ENCODE peak calls at places on chromosome 12, in ten cellular contexts. One of them, this sample, is unnamed.

GRCh38 chr12:57229634-57230380 is at the start of gene SHMT2:
- DNase-seq in left ventricle myocardium inferior: peak
- DNase-seq in astrocyte of the cerebellum: peak
- DNase-seq in GM06990: peak
- DNase-seq in mucosa of descending colon: peak
- DNase-seq in mammary epithelial cell: peak
- DNase-seq in ovary: peak
- DNase-seq in WERI-Rb-1: peak
- DNase-seq in GM23338: peak
- DNase-seq in AG04449: peak
- DNase-seq in this sample: peak

GRCh38 chr12:54213084-54213483 is 24.3 kb upstream of the SMUG1 start:
- DNase-seq in left ventricle myocardium inferior: no peak
- DNase-seq in astrocyte of the cerebellum: no peak
- DNase-seq in GM06990: no peak
- DNase-seq in mucosa of descending colon: no peak
- DNase-seq in mammary epithelial cell: no peak
- DNase-seq in ovary: no peak
- DNase-seq in WERI-Rb-1: no peak
- DNase-seq in GM23338: peak
- DNase-seq in AG04449: no peak
- DNase-seq in this sample: no peak

GRCh38 chr12:71282020-71282419 is 124.2 kb upstream of the TSPAN8 start:
- DNase-seq in left ventricle myocardium inferior: no peak
- DNase-seq in astrocyte of the cerebellum: no peak
- DNase-seq in GM06990: no peak
- DNase-seq in mucosa of descending colon: no peak
- DNase-seq in mammary epithelial cell: no peak
- DNase-seq in ovary: no peak
- DNase-seq in WERI-Rb-1: no peak
- DNase-seq in GM23338: peak
- DNase-seq in AG04449: no peak
- DNase-seq in this sample: no peak

GRCh38 chr12:10182662-10183061 is 3.8 kb downstream of the TMEM52B start:
- DNase-seq in left ventricle myocardium inferior: no peak
- DNase-seq in astrocyte of the cerebellum: no peak
- DNase-seq in GM06990: no peak
- DNase-seq in mucosa of descending colon: no peak
- DNase-seq in mammary epithelial cell: peak
- DNase-seq in ovary: no peak
- DNase-seq in WERI-Rb-1: no peak
- DNase-seq in GM23338: no peak
- DNase-seq in AG04449: peak
- DNase-seq in this sample: peak

GRCh38 chr12:40691913-40692616 is at the start of gene CNTN1:
- DNase-seq in left ventricle myocardium inferior: peak
- DNase-seq in astrocyte of the cerebellum: peak
- DNase-seq in GM06990: peak
- DNase-seq in mucosa of descending colon: peak
- DNase-seq in mammary epithelial cell: peak
- DNase-seq in ovary: peak
- DNase-seq in WERI-Rb-1: peak
- DNase-seq in GM23338: peak
- DNase-seq in AG04449: no peak
- DNase-seq in this sample: peak

GRCh38 chr12:52243774-52244614 is 11.0 kb downstream of the KRT7 start:
- DNase-seq in left ventricle myocardium inferior: peak
- DNase-seq in astrocyte of the cerebellum: peak
- DNase-seq in GM06990: peak
- DNase-seq in mucosa of descending colon: peak
- DNase-seq in mammary epithelial cell: peak
- DNase-seq in ovary: peak
- DNase-seq in WERI-Rb-1: no peak
- DNase-seq in GM23338: no peak
- DNase-seq in AG04449: peak
- DNase-seq in this sample: peak

GRCh38 chr12:74538491-74539258 is 1.0 kb downstream of the ATXN7L3B start:
- DNase-seq in left ventricle myocardium inferior: no peak
- DNase-seq in astrocyte of the cerebellum: no peak
- DNase-seq in GM06990: no peak
- DNase-seq in mucosa of descending colon: no peak
- DNase-seq in mammary epithelial cell: peak
- DNase-seq in ovary: no peak
- DNase-seq in WERI-Rb-1: no peak
- DNase-seq in GM23338: no peak
- DNase-seq in AG04449: no peak
- DNase-seq in this sample: no peak

GRCh38 chr12:64083285-64084210 is 138.5 kb downstream of the KICS2 start:
- DNase-seq in left ventricle myocardium inferior: peak
- DNase-seq in astrocyte of the cerebellum: peak
- DNase-seq in GM06990: no peak
- DNase-seq in mucosa of descending colon: peak
- DNase-seq in mammary epithelial cell: peak
- DNase-seq in ovary: peak
- DNase-seq in WERI-Rb-1: no peak
- DNase-seq in GM23338: no peak
- DNase-seq in AG04449: peak
- DNase-seq in this sample: peak

GRCh38 chr12:53653595-53653994 is 22.3 kb downstream of the ATP5MC2 start:
- DNase-seq in left ventricle myocardium inferior: no peak
- DNase-seq in astrocyte of the cerebellum: no peak
- DNase-seq in GM06990: no peak
- DNase-seq in mucosa of descending colon: no peak
- DNase-seq in mammary epithelial cell: no peak
- DNase-seq in ovary: no peak
- DNase-seq in WERI-Rb-1: no peak
- DNase-seq in GM23338: no peak
- DNase-seq in AG04449: no peak
- DNase-seq in this sample: no peak

GRCh38 chr12:106924458-106924857 is 31.2 kb upstream of the TMEM263 start:
- DNase-seq in left ventricle myocardium inferior: no peak
- DNase-seq in astrocyte of the cerebellum: no peak
- DNase-seq in GM06990: no peak
- DNase-seq in mucosa of descending colon: no peak
- DNase-seq in mammary epithelial cell: no peak
- DNase-seq in ovary: no peak
- DNase-seq in WERI-Rb-1: no peak
- DNase-seq in GM23338: no peak
- DNase-seq in AG04449: no peak
- DNase-seq in this sample: peak

GRCh38 chr12:98635657-98636323 is 8.8 kb downstream of the IKBIP start:
- DNase-seq in left ventricle myocardium inferior: no peak
- DNase-seq in astrocyte of the cerebellum: peak
- DNase-seq in GM06990: peak
- DNase-seq in mucosa of descending colon: no peak
- DNase-seq in mammary epithelial cell: peak
- DNase-seq in ovary: no peak
- DNase-seq in WERI-Rb-1: no peak
- DNase-seq in GM23338: peak
- DNase-seq in AG04449: no peak
- DNase-seq in this sample: peak

GRCh38 chr12:118436002-118436724 is 59.8 kb downstream of the SUDS3 start:
- DNase-seq in left ventricle myocardium inferior: no peak
- DNase-seq in astrocyte of the cerebellum: no peak
- DNase-seq in GM06990: no peak
- DNase-seq in mucosa of descending colon: no peak
- DNase-seq in mammary epithelial cell: no peak
- DNase-seq in ovary: no peak
- DNase-seq in WERI-Rb-1: peak
- DNase-seq in GM23338: peak
- DNase-seq in AG04449: no peak
- DNase-seq in this sample: no peak

GRCh38 chr12:103314786-103315185 is 181.0 kb downstream of the C12orf42 start:
- DNase-seq in left ventricle myocardium inferior: no peak
- DNase-seq in astrocyte of the cerebellum: no peak
- DNase-seq in GM06990: no peak
- DNase-seq in mucosa of descending colon: no peak
- DNase-seq in mammary epithelial cell: no peak
- DNase-seq in ovary: no peak
- DNase-seq in WERI-Rb-1: no peak
- DNase-seq in GM23338: no peak
- DNase-seq in AG04449: no peak
- DNase-seq in this sample: no peak

DNA sequence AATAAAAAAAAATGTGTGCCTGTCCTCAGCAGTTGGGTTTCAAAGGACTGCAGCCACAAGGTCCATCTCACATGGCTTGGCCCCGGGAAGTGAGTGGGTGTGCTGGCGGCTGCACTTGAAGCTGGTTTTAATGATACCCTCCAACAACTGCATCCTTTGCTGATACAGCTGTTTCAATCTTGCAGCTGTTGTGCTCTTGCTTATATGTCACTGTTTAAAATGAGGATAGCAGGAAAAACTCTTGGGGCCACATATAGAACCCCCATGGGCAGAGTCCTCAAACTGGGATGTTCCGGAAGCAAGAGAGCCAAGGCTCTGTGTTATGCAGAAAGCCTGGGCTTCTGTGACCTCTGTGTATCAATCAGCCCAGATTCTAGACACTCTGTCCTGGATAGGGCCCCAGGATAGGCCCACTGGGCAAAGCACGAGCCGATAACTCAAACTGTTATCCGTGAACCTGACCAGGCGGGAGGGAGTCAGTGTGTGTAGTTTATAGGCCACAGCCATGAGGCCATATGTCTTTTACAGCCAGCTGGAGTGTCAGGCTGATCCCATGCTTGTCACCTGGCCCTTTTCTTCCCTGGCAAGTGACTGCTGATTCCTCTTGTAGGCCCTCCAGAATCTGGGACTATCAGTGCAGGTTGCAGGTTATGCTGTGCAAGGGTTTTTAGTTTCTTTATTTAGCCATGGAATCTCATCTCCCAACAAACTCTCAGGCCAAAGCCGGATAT is 74.3 kb downstream of the SSPN start:
- DNase-seq in left ventricle myocardium inferior: no peak
- DNase-seq in astrocyte of the cerebellum: no peak
- DNase-seq in GM06990: no peak
- DNase-seq in mucosa of descending colon: no peak
- DNase-seq in mammary epithelial cell: no peak
- DNase-seq in ovary: no peak
- DNase-seq in WERI-Rb-1: no peak
- DNase-seq in GM23338: no peak
- DNase-seq in AG04449: no peak
- DNase-seq in this sample: no peak
- TF ChIP-seq CTCF in left ventricle myocardium inferior: no peak
- TF ChIP-seq CTCF in astrocyte of the cerebellum: no peak
- TF ChIP-seq CTCF in GM06990: no peak
- TF ChIP-seq CTCF in mucosa of descending colon: no peak
- TF ChIP-seq CTCF in mammary epithelial cell: no peak
- TF ChIP-seq CTCF in ovary: no peak
- TF ChIP-seq CTCF in WERI-Rb-1: no peak
- TF ChIP-seq CTCF in GM23338: no peak
- TF ChIP-seq CTCF in AG04449: no peak
- TF ChIP-seq CTCF in this sample: no peak

GRCh38 chr12:112939761-112940357 is 1.6 kb downstream of the OAS3 start:
- DNase-seq in left ventricle myocardium inferior: no peak
- DNase-seq in astrocyte of the cerebellum: no peak
- DNase-seq in GM06990: peak
- DNase-seq in mucosa of descending colon: no peak
- DNase-seq in mammary epithelial cell: no peak
- DNase-seq in ovary: no peak
- DNase-seq in WERI-Rb-1: no peak
- DNase-seq in GM23338: no peak
- DNase-seq in AG04449: no peak
- DNase-seq in this sample: no peak
- H3K4me3 ChIP-seq in left ventricle myocardium inferior: peak
- H3K4me3 ChIP-seq in astrocyte of the cerebellum: no peak
- H3K4me3 ChIP-seq in GM06990: peak
- H3K4me3 ChIP-seq in mucosa of descending colon: no peak
- H3K4me3 ChIP-seq in mammary epithelial cell: no peak
- H3K4me3 ChIP-seq in ovary: no peak
- H3K4me3 ChIP-seq in WERI-Rb-1: no peak
- H3K4me3 ChIP-seq in GM23338: no peak
- H3K4me3 ChIP-seq in AG04449: no peak
- H3K4me3 ChIP-seq in this sample: no peak

GRCh38 chr12:2751686-2752085 is 43.1 kb upstream of the FKBP4 start:
- DNase-seq in left ventricle myocardium inferior: no peak
- DNase-seq in astrocyte of the cerebellum: no peak
- DNase-seq in GM06990: no peak
- DNase-seq in mucosa of descending colon: no peak
- DNase-seq in mammary epithelial cell: no peak
- DNase-seq in ovary: no peak
- DNase-seq in WERI-Rb-1: peak
- DNase-seq in GM23338: peak
- DNase-seq in AG04449: no peak
- DNase-seq in this sample: no peak
- TF ChIP-seq CTCF in left ventricle myocardium inferior: no peak
- TF ChIP-seq CTCF in astrocyte of the cerebellum: no peak
- TF ChIP-seq CTCF in GM06990: no peak
- TF ChIP-seq CTCF in mucosa of descending colon: no peak
- TF ChIP-seq CTCF in mammary epithelial cell: no peak
- TF ChIP-seq CTCF in ovary: no peak
- TF ChIP-seq CTCF in WERI-Rb-1: peak
- TF ChIP-seq CTCF in GM23338: peak
- TF ChIP-seq CTCF in AG04449: no peak
- TF ChIP-seq CTCF in this sample: no peak

GRCh38 chr12:25051583-25052190 is 102.8 kb upstream of the BCAT1 start:
- DNase-seq in left ventricle myocardium inferior: no peak
- DNase-seq in astrocyte of the cerebellum: no peak
- DNase-seq in GM06990: peak
- DNase-seq in mucosa of descending colon: peak
- DNase-seq in mammary epithelial cell: no peak
- DNase-seq in ovary: no peak
- DNase-seq in WERI-Rb-1: no peak
- DNase-seq in GM23338: no peak
- DNase-seq in AG04449: no peak
- DNase-seq in this sample: no peak

GRCh38 chr12:25054076-25054782 is 105.3 kb upstream of the BCAT1 start:
- DNase-seq in left ventricle myocardium inferior: no peak
- DNase-seq in astrocyte of the cerebellum: no peak
- DNase-seq in GM06990: no peak
- DNase-seq in mucosa of descending colon: no peak
- DNase-seq in mammary epithelial cell: peak
- DNase-seq in ovary: no peak
- DNase-seq in WERI-Rb-1: no peak
- DNase-seq in GM23338: no peak
- DNase-seq in AG04449: no peak
- DNase-seq in this sample: no peak

GRCh38 chr12:25053021-25053271 is 104.0 kb upstream of the BCAT1 start:
- DNase-seq in left ventricle myocardium inferior: no peak
- DNase-seq in astrocyte of the cerebellum: no peak
- DNase-seq in GM06990: no peak
- DNase-seq in mucosa of descending colon: no peak
- DNase-seq in mammary epithelial cell: no peak
- DNase-seq in ovary: no peak
- DNase-seq in WERI-Rb-1: no peak
- DNase-seq in GM23338: no peak
- DNase-seq in AG04449: no peak
- DNase-seq in this sample: no peak

GRCh38 chr12:25052191-25053020 is 103.5 kb upstream of the BCAT1 start:
- DNase-seq in left ventricle myocardium inferior: no peak
- DNase-seq in astrocyte of the cerebellum: no peak
- DNase-seq in GM06990: peak
- DNase-seq in mucosa of descending colon: no peak
- DNase-seq in mammary epithelial cell: no peak
- DNase-seq in ovary: no peak
- DNase-seq in WERI-Rb-1: no peak
- DNase-seq in GM23338: peak
- DNase-seq in AG04449: no peak
- DNase-seq in this sample: peak

DNA sequence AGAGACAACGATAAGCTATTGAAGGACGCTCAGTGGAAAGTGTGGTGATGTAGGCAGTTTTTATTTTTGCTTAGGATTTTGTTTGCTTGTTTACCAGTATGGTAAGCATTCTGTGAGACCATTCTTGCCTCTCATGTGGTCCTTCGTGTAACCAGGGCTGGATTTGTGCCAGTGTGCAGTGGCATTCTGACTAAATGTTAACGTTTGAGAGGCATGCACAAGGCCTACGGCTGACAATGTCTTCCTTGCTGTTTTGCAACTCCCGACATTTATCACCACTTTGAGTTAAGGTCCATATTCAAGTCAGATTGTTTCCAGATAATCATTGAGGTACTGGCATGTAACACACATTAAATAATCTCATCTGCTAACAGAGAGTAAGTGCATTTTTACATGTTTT is 102.3 kb upstream of the BCAT1 start:
- DNase-seq in left ventricle myocardium inferior: no peak
- DNase-seq in astrocyte of the cerebellum: no peak
- DNase-seq in GM06990: no peak
- DNase-seq in mucosa of descending colon: no peak
- DNase-seq in mammary epithelial cell: no peak
- DNase-seq in ovary: no peak
- DNase-seq in WERI-Rb-1: no peak
- DNase-seq in GM23338: no peak
- DNase-seq in AG04449: no peak
- DNase-seq in this sample: no peak
- H3K4me3 ChIP-seq in left ventricle myocardium inferior: no peak
- H3K4me3 ChIP-seq in astrocyte of the cerebellum: no peak
- H3K4me3 ChIP-seq in GM06990: no peak
- H3K4me3 ChIP-seq in mucosa of descending colon: no peak
- H3K4me3 ChIP-seq in mammary epithelial cell: no peak
- H3K4me3 ChIP-seq in ovary: no peak
- H3K4me3 ChIP-seq in WERI-Rb-1: no peak
- H3K4me3 ChIP-seq in GM23338: no peak
- H3K4me3 ChIP-seq in AG04449: no peak
- H3K4me3 ChIP-seq in this sample: no peak